ENCODE peak calls at places on chromosomes 16 and 17, in five cellular contexts. W, K, I, O and D are unnamed samples.

GRCh38 chr17:39935896-39936295 is 8.4 kb downstream of the LRRC3C start:
- DNase-seq in W (no peak), O (no peak), K (no peak), I (peak), D (peak)

GRCh38 chr17:38912221-38912813 is 13.1 kb upstream of the LASP1NB start:
- DNase-seq in W (peak), O (no peak), I (no peak), K (peak), D (no peak)

GRCh38 chr17:64198711-64199110 is 64.3 kb downstream of the TEX2 start:
- DNase-seq in W (no peak), O (no peak), I (no peak), K (no peak), D (no peak)

GRCh38 chr17:48149174-48150106 is 41.9 kb downstream of the SNX11 start:
- DNase-seq in I (no peak), K (no peak), O (no peak), W (no peak), D (no peak)

GRCh38 chr17:59859444-59860025 is 33.2 kb downstream of the TUBD1 start:
- DNase-seq in I (peak), O (no peak), K (no peak), W (no peak), D (no peak)

GRCh38 chr16:80007216-80007615 is 406.7 kb upstream of the MAF start:
- DNase-seq in I (no peak), K (no peak), O (no peak), W (no peak), D (no peak)

GRCh38 chr16:14510939-14511797 is 118.9 kb downstream of the PARN start:
- DNase-seq in K (no peak), W (no peak), O (no peak), I (peak), D (peak)

GRCh38 chr17:37147301-37147812 is 198.6 kb downstream of the AATF start:
- DNase-seq in O (peak), W (no peak), K (no peak), I (peak), D (no peak)

GRCh38 chr17:61411114-61411943 is 11.7 kb downstream of the TBX2 start:
- DNase-seq in I (peak), O (no peak), K (peak), W (peak), D (peak)

GRCh38 chr16:22938647-22939046 is 124.7 kb downstream of the HS3ST2 start:
- DNase-seq in I (no peak), W (no peak), K (no peak), O (no peak), D (no peak)

GRCh38 chr17:78873519-78874340 is 29.3 kb downstream of the CEP295NL start:
- DNase-seq in K (no peak), I (peak), O (no peak), W (no peak), D (peak)

GRCh38 chr17:81285179-81285878 is 9.8 kb downstream of the SLC38A10 start:
- DNase-seq in I (peak), K (peak), O (no peak), W (peak), D (no peak)

GRCh38 chr16:86477642-86478041 is 32.7 kb upstream of the FOXF1 start:
- DNase-seq in K (no peak), W (no peak), O (no peak), I (peak), D (no peak)

GRCh38 chr17:81537343-81537855 is 9.2 kb downstream of the FSCN2 start:
- DNase-seq in O (no peak), I (no peak), W (no peak), K (peak), D (no peak)

GRCh38 chr16:84893849-84894599 is 74.2 kb downstream of the CRISPLD2 start:
- DNase-seq in W (no peak), K (no peak), I (no peak), O (peak), D (no peak)

GRCh38 chr17:77377836-77378235 is 237.1 kb downstream of the SEC14L1 start:
- DNase-seq in W (no peak), O (no peak), I (no peak), K (no peak), D (no peak)

GRCh38 chr16:30417447-30418349 is 10.3 kb downstream of the ZNF771 start:
- DNase-seq in W (peak), I (peak), K (peak), O (peak), D (no peak)

GRCh38 chr17:77426676-77427386 is 286.1 kb downstream of the SEC14L1 start:
- DNase-seq in K (no peak), I (no peak), O (no peak), W (no peak), D (no peak)

GRCh38 chr17:43645765-43646481 is 15.8 kb downstream of the MEOX1 start:
- DNase-seq in K (peak), W (peak), O (no peak), I (no peak), D (no peak)

GRCh38 chr17:75513667-75514052 is 1.7 kb downstream of the CASKIN2 start:
- DNase-seq in W (no peak), K (no peak), O (no peak), I (no peak), D (no peak)

GRCh38 chr16:55526448-55526847 is 17.6 kb downstream of the LPCAT2 start:
- DNase-seq in W (no peak), K (no peak), I (no peak), O (no peak), D (no peak)

GRCh38 chr17:69358688-69359596 is 32.0 kb upstream of the ABCA5 start:
- DNase-seq in W (no peak), K (no peak), I (no peak), O (peak), D (no peak)

GRCh38 chr16:31177136-31177535 is 2.8 kb upstream of the FUS start:
- DNase-seq in I (peak), O (no peak), W (no peak), K (no peak), D (no peak)

GRCh38 chr17:68993112-68993511 is 37.9 kb upstream of the ABCA8 start:
- DNase-seq in W (no peak), O (no peak), K (no peak), I (peak), D (no peak)

GRCh38 chr17:28180449-28180848 is 138.0 kb downstream of the NLK start:
- DNase-seq in K (no peak), O (no peak), W (no peak), I (peak), D (no peak)

GRCh38 chr16:29126621-29127020 is 141.8 kb downstream of the LAT start:
- DNase-seq in W (no peak), I (no peak), K (no peak), O (no peak), D (no peak)

GRCh38 chr16:83624436-83625120 is 183.2 kb upstream of the HSBP1 start:
- DNase-seq in O (no peak), W (no peak), I (no peak), K (no peak), D (no peak)

GRCh38 chr16:59719121-59719520 is 985.0 kb upstream of the GOT2 start:
- DNase-seq in O (no peak), K (no peak), W (no peak), I (no peak), D (no peak)

GRCh38 chr17:65531508-65532431 is 29.7 kb downstream of the AXIN2 start:
- DNase-seq in K (peak), I (peak), O (no peak), W (peak), D (no peak)

GRCh38 chr16:59088401-59088800 is 354.3 kb upstream of the GOT2 start:
- DNase-seq in O (no peak), W (no peak), I (no peak), K (no peak), D (no peak)

GRCh38 chr17:4785311-4786110 is 653 bp downstream of the VMO1 start:
- DNase-seq in W (no peak), K (no peak), I (no peak), O (no peak), D (no peak)

GRCh38 chr16:71339481-71340171 is 18.9 kb upstream of the CALB2 start:
- DNase-seq in W (no peak), I (no peak), O (no peak), K (no peak), D (no peak)

DNA sequence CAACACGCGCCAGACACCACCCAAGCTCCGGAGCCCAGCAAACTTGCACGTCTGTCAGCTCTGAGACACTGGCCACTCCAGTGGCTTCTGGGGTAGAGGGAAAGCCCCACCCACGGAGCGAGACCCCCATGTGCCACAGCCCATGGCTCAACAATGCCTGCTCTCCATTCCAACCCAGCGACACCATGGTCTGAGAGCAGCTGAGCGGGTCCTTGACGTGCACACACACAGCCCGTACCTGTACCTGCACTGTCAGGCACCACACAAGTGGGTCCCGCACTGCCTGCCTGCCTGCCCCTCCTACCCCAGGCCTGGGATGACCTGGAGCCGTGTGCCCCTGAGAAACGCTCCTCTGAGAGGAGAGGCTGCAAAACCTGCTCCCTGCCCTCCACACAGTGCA is 77.0 kb downstream of the ZNF778 start:
- DNase-seq in K (no peak), I (no peak), O (no peak), W (no peak), D (no peak)
- TF ChIP-seq POLR2A in K (no peak), I (no peak), O (no peak), W (no peak), D (no peak)

GRCh38 chr17:55282379-55282702 is 17.6 kb downstream of the HLF start:
- DNase-seq in K (no peak), I (no peak), W (no peak), O (no peak), D (no peak)

GRCh38 chr17:55283256-55283965 is 18.7 kb downstream of the HLF start:
- DNase-seq in O (no peak), K (no peak), I (no peak), W (no peak), D (no peak)

GRCh38 chr17:55284944-55285339 is 20.2 kb downstream of the HLF start:
- DNase-seq in O (no peak), W (no peak), I (no peak), K (no peak), D (no peak)

GRCh38 chr17:55285340-55286301 is 20.9 kb downstream of the HLF start:
- DNase-seq in K (peak), O (no peak), W (peak), I (peak), D (no peak)

GRCh38 chr17:55284001-55284884 is 19.5 kb downstream of the HLF start:
- DNase-seq in O (no peak), I (no peak), W (no peak), K (no peak), D (no peak)
- TF ChIP-seq POLR2A in O (no peak), I (no peak), W (no peak), K (no peak), D (no peak)

GRCh38 chr16:20851601-20852000 is 45.3 kb downstream of the REXO5 start:
- DNase-seq in O (no peak), I (peak), K (no peak), W (peak), D (peak)
- TF ChIP-seq POLR2A in O (no peak), I (no peak), K (no peak), W (no peak), D (no peak)

GRCh38 chr17:7222093-7222971 is 2.6 kb downstream of the ACADVL start:
- DNase-seq in I (no peak), K (no peak), O (no peak), W (no peak), D (no peak)

GRCh38 chr17:7222972-7223292 is 3.2 kb downstream of the ACADVL start:
- DNase-seq in O (no peak), K (no peak), W (no peak), I (no peak), D (no peak)

GRCh38 chr17:7220593-7221280 is 999 bp downstream of the ACADVL start:
- DNase-seq in O (no peak), I (peak), W (no peak), K (peak), D (no peak)

GRCh38 chr17:7219812-7220592 is at the start of the genes ACADVL and DLG4:
- DNase-seq in K (peak), I (peak), W (peak), O (no peak), D (peak)

DNA sequence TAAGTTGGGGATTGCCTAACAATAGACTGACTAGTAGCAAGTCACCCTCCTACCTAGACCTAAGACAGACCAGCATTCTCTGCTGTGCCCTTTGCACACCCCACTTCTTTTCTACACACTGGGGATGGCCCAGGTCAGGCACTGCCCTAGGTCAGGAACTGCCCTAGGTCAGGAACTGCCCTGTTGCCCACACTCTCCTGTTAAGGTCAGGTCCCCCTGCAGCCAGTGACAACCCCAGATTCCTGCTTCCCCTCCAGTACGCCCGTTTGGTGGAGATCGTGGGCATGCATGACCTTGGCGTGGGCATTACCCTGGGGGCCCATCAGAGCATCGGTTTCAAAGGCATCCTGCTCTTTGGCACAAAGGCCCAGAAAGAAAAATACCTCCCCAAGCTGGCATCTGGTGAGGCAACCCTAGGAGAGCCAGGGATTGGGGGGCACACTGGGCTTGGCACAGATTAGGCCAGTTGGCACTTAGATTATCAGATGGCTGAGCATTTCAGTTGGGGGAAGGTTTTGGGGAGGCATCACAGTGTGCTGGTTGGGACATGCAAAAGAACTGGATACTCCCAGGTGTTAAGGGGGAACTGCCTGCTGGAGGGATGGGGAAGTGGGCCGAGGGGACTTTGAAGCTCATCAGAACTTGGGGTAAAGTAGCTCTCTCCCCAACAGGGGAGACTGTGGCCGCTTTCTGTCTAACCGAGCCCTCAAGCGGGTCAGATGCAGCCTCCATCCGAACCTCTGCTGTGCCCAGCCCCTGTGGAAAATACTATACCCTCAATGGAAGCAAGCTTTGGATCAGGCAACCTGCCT is 1.7 kb downstream of the ACADVL start:
- DNase-seq in K (no peak), I (no peak), W (no peak), O (no peak), D (no peak)
- TF ChIP-seq POLR2A in K (no peak), I (no peak), W (no peak), O (peak), D (no peak)